ENCODE peak calls at places on chromosomes 13 and 19, in six cellular contexts. One of them, this sample, is unnamed.

GRCh38 chr19:13831560-13832056 is 36.4 kb downstream of the ZSWIM4 start:
- DNase-seq in NCI-H2081: no peak
- DNase-seq in GM06990: no peak
- DNase-seq in left colon: no peak
- DNase-seq in iPS DF 6.9: no peak
- DNase-seq in mucosa of descending colon: peak
- DNase-seq in this sample: no peak

GRCh38 chr13:74767031-74767430 is 632.8 kb upstream of the KLF12 start:
- DNase-seq in left colon: no peak
- DNase-seq in GM06990: no peak
- DNase-seq in mucosa of descending colon: no peak
- DNase-seq in iPS DF 6.9: no peak
- DNase-seq in NCI-H2081: no peak
- DNase-seq in this sample: no peak

GRCh38 chr19:39405930-39406655 is 554 bp upstream of the ZFP36 start:
- DNase-seq in NCI-H2081: no peak
- DNase-seq in left colon: peak
- DNase-seq in iPS DF 6.9: no peak
- DNase-seq in mucosa of descending colon: no peak
- DNase-seq in GM06990: no peak
- DNase-seq in this sample: no peak

GRCh38 chr19:16896098-16896912 is 7.5 kb downstream of the F2RL3 start:
- DNase-seq in GM06990: no peak
- DNase-seq in left colon: peak
- DNase-seq in iPS DF 6.9: no peak
- DNase-seq in mucosa of descending colon: peak
- DNase-seq in NCI-H2081: no peak
- DNase-seq in this sample: no peak

GRCh38 chr19:2166741-2167738 is 3.3 kb downstream of the DOT1L start:
- DNase-seq in NCI-H2081: no peak
- DNase-seq in left colon: peak
- DNase-seq in mucosa of descending colon: peak
- DNase-seq in GM06990: no peak
- DNase-seq in iPS DF 6.9: no peak
- DNase-seq in this sample: no peak

GRCh38 chr13:75226092-75226491 is 255.9 kb downstream of the TBC1D4 start:
- DNase-seq in left colon: no peak
- DNase-seq in GM06990: no peak
- DNase-seq in NCI-H2081: no peak
- DNase-seq in mucosa of descending colon: no peak
- DNase-seq in iPS DF 6.9: peak
- DNase-seq in this sample: no peak

GRCh38 chr19:38317104-38317612 is 1.4 kb upstream of the YIF1B start:
- DNase-seq in iPS DF 6.9: no peak
- DNase-seq in mucosa of descending colon: no peak
- DNase-seq in left colon: peak
- DNase-seq in NCI-H2081: no peak
- DNase-seq in GM06990: no peak
- DNase-seq in this sample: no peak

GRCh38 chr19:6433663-6434062 is at the start of gene SLC25A41:
- DNase-seq in mucosa of descending colon: no peak
- DNase-seq in iPS DF 6.9: no peak
- DNase-seq in GM06990: no peak
- DNase-seq in NCI-H2081: no peak
- DNase-seq in left colon: no peak
- DNase-seq in this sample: no peak